ENCODE peak calls at places on chromosomes 16 and 17, in nine cellular contexts. B, L, N, Z, U, R, Q, C and I are unnamed samples.

GRCh38 chr16:876041-876335 is 75.5 kb upstream of the GNG13 start:
- DNase-seq in R (no peak), Z (no peak), Q (no peak), U (no peak), L (no peak), N (no peak), C (no peak), B (no peak), I (no peak)

GRCh38 chr16:84080378-84080777 is 36.4 kb downstream of the MBTPS1 start:
- DNase-seq in Z (no peak), N (no peak), Q (no peak), C (no peak), L (no peak), U (no peak), B (no peak), R (no peak), I (no peak)

GRCh38 chr17:2084129-2084765 is 29.3 kb downstream of the HIC1 start:
- DNase-seq in B (no peak), Q (peak; percentile 56), N (peak; percentile 62), Z (no peak), L (no peak), R (peak; percentile 59), C (no peak), U (no peak), I (no peak)

GRCh38 chr16:11619327-11619851 is 32.7 kb upstream of the LITAF start:
- DNase-seq in L (no peak), U (no peak), B (no peak), Q (no peak), N (no peak), Z (no peak), R (no peak), C (no peak), I (no peak)

GRCh38 chr16:66858740-66859396 is 14.7 kb downstream of the CA7 start:
- DNase-seq in L (no peak), Q (no peak), R (no peak), B (no peak), U (no peak), C (no peak), N (peak; percentile 58), Z (no peak), I (no peak)

GRCh38 chr16:70770968-70771552 is 29.9 kb downstream of the VAC14 start:
- DNase-seq in R (no peak), N (peak; percentile 64), B (no peak), Z (no peak), C (no peak), L (no peak), Q (peak; percentile 71), U (peak; percentile 55), I (peak; percentile 74)

GRCh38 chr17:67461228-67461780 is 84.2 kb downstream of the PITPNC1 start:
- DNase-seq in U (no peak), Z (no peak), N (no peak), B (no peak), Q (no peak), R (no peak), L (no peak), C (no peak), I (no peak)

GRCh38 chr16:26599786-26600107 is 467.0 kb upstream of the C16orf82 start:
- DNase-seq in L (no peak), Q (peak; percentile 37), N (no peak), Z (no peak), C (no peak), B (no peak), R (no peak), U (no peak), I (no peak)

GRCh38 chr16:1048442-1049112 is 24.0 kb upstream of the SSTR5 start:
- DNase-seq in R (no peak), N (peak; percentile 71), B (no peak), L (no peak), Z (no peak), Q (peak; percentile 54), C (no peak), U (no peak), I (no peak)

GRCh38 chr17:62765351-62765750 is 42.8 kb downstream of the MARCHF10 start:
- DNase-seq in N (no peak), Z (no peak), C (no peak), U (no peak), B (no peak), Q (no peak), R (no peak), L (no peak), I (no peak)

GRCh38 chr16:66924527-66925321 is 611 bp downstream of the RRAD start:
- DNase-seq in C (no peak), L (no peak), Q (no peak), B (no peak), U (no peak), Z (no peak), N (no peak), R (no peak), I (peak; percentile 83)

GRCh38 chr17:622356-622755 is 92.3 kb downstream of the VPS53 start:
- DNase-seq in Q (peak; percentile 88), B (peak; percentile 47), R (no peak), C (no peak), U (no peak), L (peak; percentile 31), Z (no peak), N (peak; percentile 33), I (no peak)

GRCh38 chr17:27577884-27578717 is 52.9 kb upstream of the LGALS9 start:
- DNase-seq in R (no peak), N (peak; percentile 79), Q (peak; percentile 67), U (no peak), Z (no peak), B (no peak), C (no peak), L (no peak), I (no peak)

GRCh38 chr16:11506816-11507305 is 79.9 kb downstream of the LITAF start:
- DNase-seq in L (no peak), Q (no peak), B (no peak), C (no peak), U (no peak), Z (no peak), N (no peak), R (no peak), I (no peak)

GRCh38 chr17:77229786-77230435 is 89.1 kb downstream of the SEC14L1 start:
- DNase-seq in N (no peak), B (no peak), L (no peak), R (no peak), Z (no peak), U (no peak), C (no peak), Q (no peak), I (no peak)

GRCh38 chr17:41500131-41500911 is 5.1 kb downstream of the KRT13 start:
- DNase-seq in Z (no peak), U (no peak), C (no peak), R (peak; percentile 33), L (no peak), Q (peak; percentile 30), B (no peak), N (peak; percentile 34), I (no peak)

GRCh38 chr16:2919511-2920255 is 8.0 kb downstream of the FLYWCH1 start:
- DNase-seq in Z (no peak), N (peak; percentile 81), U (peak; percentile 44), C (no peak), Q (peak; percentile 79), B (peak; percentile 34), R (peak; percentile 75), L (no peak), I (peak; percentile 60)

GRCh38 chr17:74919440-74920305 is 3.4 kb downstream of the USH1G start:
- DNase-seq in C (no peak), Q (peak; percentile 9), U (no peak), B (no peak), R (no peak), N (peak; percentile 20), Z (no peak), L (no peak), I (peak; percentile 76)
- TF ChIP-seq CTCF in C (no peak), Q (peak; percentile 38), U (no peak), B (peak; percentile 41), R (peak; percentile 37), N (peak; percentile 33), Z (no peak), L (peak; percentile 11), I (peak; percentile 56)

GRCh38 chr17:14113137-14113536 is 43.8 kb downstream of the COX10 start:
- DNase-seq in Z (no peak), U (no peak), C (no peak), L (no peak), N (no peak), Q (no peak), R (no peak), B (no peak), I (no peak)
- TF ChIP-seq CTCF in Z (no peak), U (no peak), C (no peak), L (no peak), N (no peak), Q (no peak), R (no peak), B (no peak), I (no peak)

DNA sequence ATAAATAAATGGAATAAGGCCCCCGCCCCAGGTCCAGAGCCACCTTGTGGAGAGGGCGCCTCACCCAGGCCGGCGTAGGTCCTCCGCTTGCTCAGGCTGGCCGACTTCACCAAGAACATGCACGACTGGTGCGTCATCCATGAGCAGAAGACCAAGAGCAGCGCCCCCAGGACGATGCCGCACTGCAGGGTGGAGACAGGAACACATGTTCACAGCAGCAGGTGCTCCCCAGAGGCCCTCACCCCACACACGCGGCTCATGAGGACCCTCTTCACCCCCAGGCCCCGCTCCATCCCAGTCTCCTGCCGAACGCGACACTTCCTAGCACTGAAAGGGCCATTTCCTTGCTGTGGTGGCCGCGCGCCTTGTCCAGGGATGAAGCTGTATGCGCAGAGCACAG is 5.5 kb downstream of the SLC38A10 start:
- DNase-seq in N (no peak), Q (no peak), C (no peak), L (no peak), B (no peak), Z (no peak), U (no peak), R (no peak), I (no peak)
- TF ChIP-seq CTCF in N (no peak), Q (no peak), C (no peak), L (no peak), B (no peak), Z (no peak), U (no peak), R (no peak), I (no peak)

GRCh38 chr17:6492892-6493674 is 48.8 kb downstream of the PIMREG start:
- DNase-seq in B (no peak), Z (no peak), L (no peak), R (no peak), C (peak; percentile 56), U (no peak), N (no peak), Q (no peak), I (no peak)
- TF ChIP-seq CTCF in B (no peak), Z (no peak), L (no peak), R (no peak), C (no peak), U (no peak), N (no peak), Q (no peak), I (no peak)

GRCh38 chr16:21158208-21159110 is at the start of gene LDAF1:
- DNase-seq in Z (peak; percentile 28), Q (peak; percentile 74), N (peak; percentile 78), R (no peak), B (no peak), L (no peak), C (peak; percentile 89), U (peak; percentile 87), I (peak; percentile 93)
- TF ChIP-seq CTCF in Z (no peak), Q (no peak), N (no peak), R (no peak), B (no peak), L (peak; percentile 3), C (no peak), U (no peak), I (no peak)